ENCODE peak calls at places on chromosomes 13 and 19, in four cellular contexts. Q, F, W and A are unnamed samples.

GRCh38 chr19:35395762-35396199 is 24.9 kb downstream of the GPR42 start:
- DNase-seq in Q (no peak), F (peak), W (no peak), A (no peak)

GRCh38 chr19:33312065-33312464 is 9.7 kb upstream of the CEBPA start:
- DNase-seq in Q (no peak), F (no peak), W (no peak), A (no peak)

GRCh38 chr19:36420961-36421748 is 2.7 kb upstream of the ZFP82 start:
- DNase-seq in Q (peak), F (no peak), W (peak), A (no peak)

GRCh38 chr13:30418886-30419459 is 3.3 kb upstream of the UBE2L5 start:
- DNase-seq in Q (no peak), F (no peak), W (no peak), A (no peak)

GRCh38 chr19:16118489-16119033 is 6.9 kb downstream of the RAB8A start:
- DNase-seq in Q (no peak), F (no peak), W (no peak), A (no peak)

GRCh38 chr19:23283925-23284324 is 33.7 kb upstream of the ZNF724 start:
- DNase-seq in Q (peak), F (peak), W (peak), A (peak)

GRCh38 chr13:58181111-58181510 is 549.6 kb downstream of the PCDH17 start:
- DNase-seq in Q (no peak), F (no peak), W (no peak), A (no peak)

GRCh38 chr19:14686411-14686810 is 3.4 kb upstream of the ZNF333 start:
- DNase-seq in Q (no peak), F (no peak), W (peak), A (peak)

GRCh38 chr13:104143760-104144406 is 1077.7 kb upstream of the SLC10A2 start:
- DNase-seq in Q (no peak), F (no peak), W (no peak), A (no peak)

GRCh38 chr19:38255759-38256052 is 468 bp downstream of the PPP1R14A start:
- DNase-seq in Q (no peak), F (no peak), W (no peak), A (no peak)

GRCh38 chr19:55075366-55075998 is at the start of gene EPS8L1:
- DNase-seq in Q (no peak), F (no peak), W (no peak), A (no peak)

GRCh38 chr13:31495336-31495735 is 244.0 kb upstream of the RXFP2 start:
- DNase-seq in Q (no peak), F (no peak), W (no peak), A (no peak)

GRCh38 chr13:26964278-26965057 is 203.9 kb upstream of the GPR12 start:
- DNase-seq in Q (no peak), F (peak), W (peak), A (peak)

GRCh38 chr19:19304186-19304975 is 15.9 kb downstream of the SUGP1 start:
- DNase-seq in Q (no peak), F (no peak), W (no peak), A (no peak)

GRCh38 chr13:57470491-57470890 is 161.1 kb upstream of the PCDH17 start:
- DNase-seq in Q (no peak), F (no peak), W (no peak), A (no peak)

GRCh38 chr19:27971071-27971470 is 1241.9 kb downstream of the UQCRFS1 start:
- DNase-seq in Q (no peak), F (peak), W (peak), A (no peak)

GRCh38 chr19:53545271-53546065 is 7.5 kb downstream of the ZNF331 start:
- DNase-seq in Q (no peak), F (peak), W (peak), A (peak)

GRCh38 chr13:114082849-114083645 is 49.4 kb downstream of the RASA3 start:
- DNase-seq in Q (no peak), F (no peak), W (no peak), A (no peak)

GRCh38 chr19:49142866-49143335 is 12.3 kb downstream of the HRC start:
- DNase-seq in Q (peak), F (peak), W (peak), A (peak)